ENCODE peak calls at places on chromosomes 4 and X, in ten cellular contexts. One of them, this sample, is unnamed.

GRCh38 chrX:45591650-45592049 is 391.0 kb upstream of the DIPK2B start:
- DNase-seq in endodermal cell: no peak
- DNase-seq in upper lobe of right lung: no peak
- DNase-seq in body of pancreas: no peak
- DNase-seq in uterus: no peak
- DNase-seq in heart left ventricle: no peak
- DNase-seq in left ventricle myocardium inferior: no peak
- DNase-seq in RWPE2: no peak
- DNase-seq in stomach: no peak
- DNase-seq in lung: no peak
- DNase-seq in this sample: no peak

GRCh38 chr4:40515398-40516293 is 114.0 kb downstream of the RBM47 start:
- DNase-seq in endodermal cell: peak; percentile 61
- DNase-seq in upper lobe of right lung: no peak
- DNase-seq in body of pancreas: no peak
- DNase-seq in uterus: no peak
- DNase-seq in heart left ventricle: no peak
- DNase-seq in left ventricle myocardium inferior: no peak
- DNase-seq in RWPE2: no peak
- DNase-seq in stomach: peak; percentile 72
- DNase-seq in lung: peak; percentile 33
- DNase-seq in this sample: peak; percentile 91

GRCh38 chr4:20723463-20723862 is 23.2 kb downstream of the PACRGL start:
- DNase-seq in endodermal cell: no peak
- DNase-seq in upper lobe of right lung: no peak
- DNase-seq in body of pancreas: no peak
- DNase-seq in uterus: no peak
- DNase-seq in heart left ventricle: no peak
- DNase-seq in left ventricle myocardium inferior: no peak
- DNase-seq in RWPE2: no peak
- DNase-seq in stomach: no peak
- DNase-seq in lung: no peak
- DNase-seq in this sample: no peak

GRCh38 chr4:139142097-139142496 is 34.9 kb downstream of the ELF2 start:
- DNase-seq in endodermal cell: no peak
- DNase-seq in upper lobe of right lung: no peak
- DNase-seq in body of pancreas: no peak
- DNase-seq in uterus: no peak
- DNase-seq in heart left ventricle: no peak
- DNase-seq in left ventricle myocardium inferior: no peak
- DNase-seq in RWPE2: no peak
- DNase-seq in stomach: no peak
- DNase-seq in lung: no peak
- DNase-seq in this sample: no peak

GRCh38 chr4:65007841-65008439 is 598.7 kb upstream of the TECRL start:
- DNase-seq in endodermal cell: peak; percentile 65
- DNase-seq in upper lobe of right lung: no peak
- DNase-seq in body of pancreas: peak; percentile 24
- DNase-seq in uterus: no peak
- DNase-seq in heart left ventricle: no peak
- DNase-seq in left ventricle myocardium inferior: no peak
- DNase-seq in RWPE2: no peak
- DNase-seq in stomach: no peak
- DNase-seq in lung: no peak
- DNase-seq in this sample: peak; percentile 37

GRCh38 chr4:3411676-3412075 is 30.1 kb upstream of the HGFAC start:
- DNase-seq in endodermal cell: peak; percentile 43
- DNase-seq in upper lobe of right lung: peak; percentile 42
- DNase-seq in body of pancreas: no peak
- DNase-seq in uterus: peak; percentile 10
- DNase-seq in heart left ventricle: no peak
- DNase-seq in left ventricle myocardium inferior: no peak
- DNase-seq in RWPE2: peak; percentile 35
- DNase-seq in stomach: no peak
- DNase-seq in lung: no peak
- DNase-seq in this sample: peak; percentile 11

GRCh38 chr4:32002037-32002747 is 1282.0 kb downstream of the PCDH7 start:
- DNase-seq in endodermal cell: no peak
- DNase-seq in upper lobe of right lung: no peak
- DNase-seq in body of pancreas: no peak
- DNase-seq in uterus: no peak
- DNase-seq in heart left ventricle: no peak
- DNase-seq in left ventricle myocardium inferior: no peak
- DNase-seq in RWPE2: no peak
- DNase-seq in stomach: no peak
- DNase-seq in lung: no peak
- DNase-seq in this sample: no peak

GRCh38 chrX:19793471-19793870 is 93.9 kb downstream of the SH3KBP1 start:
- DNase-seq in endodermal cell: no peak
- DNase-seq in upper lobe of right lung: no peak
- DNase-seq in body of pancreas: no peak
- DNase-seq in uterus: no peak
- DNase-seq in heart left ventricle: no peak
- DNase-seq in left ventricle myocardium inferior: no peak
- DNase-seq in RWPE2: no peak
- DNase-seq in stomach: no peak
- DNase-seq in lung: no peak
- DNase-seq in this sample: no peak

GRCh38 chr4:47703964-47704363 is 133.9 kb downstream of the CORIN start:
- DNase-seq in endodermal cell: no peak
- DNase-seq in upper lobe of right lung: no peak
- DNase-seq in body of pancreas: no peak
- DNase-seq in uterus: no peak
- DNase-seq in heart left ventricle: no peak
- DNase-seq in left ventricle myocardium inferior: no peak
- DNase-seq in RWPE2: no peak
- DNase-seq in stomach: no peak
- DNase-seq in lung: no peak
- DNase-seq in this sample: no peak

GRCh38 chrX:15749642-15750610 is 11.9 kb downstream of the CA5B start:
- DNase-seq in endodermal cell: no peak
- DNase-seq in upper lobe of right lung: no peak
- DNase-seq in body of pancreas: no peak
- DNase-seq in uterus: no peak
- DNase-seq in heart left ventricle: peak; percentile 21
- DNase-seq in left ventricle myocardium inferior: peak; percentile 16
- DNase-seq in RWPE2: no peak
- DNase-seq in stomach: peak; percentile 31
- DNase-seq in lung: no peak
- DNase-seq in this sample: no peak

GRCh38 chr4:185183622-185184281 is 20.0 kb downstream of the CFAP97 start:
- DNase-seq in endodermal cell: peak; percentile 84
- DNase-seq in upper lobe of right lung: no peak
- DNase-seq in body of pancreas: peak; percentile 89
- DNase-seq in uterus: peak; percentile 66
- DNase-seq in heart left ventricle: peak; percentile 85
- DNase-seq in left ventricle myocardium inferior: peak; percentile 53
- DNase-seq in RWPE2: no peak
- DNase-seq in stomach: peak; percentile 90
- DNase-seq in lung: peak; percentile 84
- DNase-seq in this sample: peak; percentile 62

GRCh38 chrX:23394421-23394820 is 59.8 kb downstream of the PTCHD1 start:
- DNase-seq in endodermal cell: no peak
- DNase-seq in upper lobe of right lung: no peak
- DNase-seq in body of pancreas: peak; percentile 48
- DNase-seq in uterus: no peak
- DNase-seq in heart left ventricle: peak; percentile 17
- DNase-seq in left ventricle myocardium inferior: no peak
- DNase-seq in RWPE2: no peak
- DNase-seq in stomach: peak; percentile 53
- DNase-seq in lung: peak; percentile 38
- DNase-seq in this sample: no peak

GRCh38 chr4:176949022-176949421 is 156.3 kb upstream of the VEGFC start:
- DNase-seq in endodermal cell: no peak
- DNase-seq in upper lobe of right lung: peak; percentile 62
- DNase-seq in body of pancreas: no peak
- DNase-seq in uterus: no peak
- DNase-seq in heart left ventricle: no peak
- DNase-seq in left ventricle myocardium inferior: peak; percentile 17
- DNase-seq in RWPE2: no peak
- DNase-seq in stomach: no peak
- DNase-seq in lung: peak; percentile 42
- DNase-seq in this sample: no peak

GRCh38 chrX:154350429-154351182 is 23.8 kb downstream of the FLNA start:
- DNase-seq in endodermal cell: no peak
- DNase-seq in upper lobe of right lung: no peak
- DNase-seq in body of pancreas: no peak
- DNase-seq in uterus: no peak
- DNase-seq in heart left ventricle: no peak
- DNase-seq in left ventricle myocardium inferior: no peak
- DNase-seq in RWPE2: no peak
- DNase-seq in stomach: no peak
- DNase-seq in lung: no peak
- DNase-seq in this sample: no peak

GRCh38 chrX:40130207-40130606 is 32.4 kb upstream of the BCOR start:
- DNase-seq in endodermal cell: no peak
- DNase-seq in upper lobe of right lung: no peak
- DNase-seq in body of pancreas: no peak
- DNase-seq in uterus: peak; percentile 23
- DNase-seq in heart left ventricle: no peak
- DNase-seq in left ventricle myocardium inferior: no peak
- DNase-seq in RWPE2: no peak
- DNase-seq in stomach: no peak
- DNase-seq in lung: no peak
- DNase-seq in this sample: no peak

DNA sequence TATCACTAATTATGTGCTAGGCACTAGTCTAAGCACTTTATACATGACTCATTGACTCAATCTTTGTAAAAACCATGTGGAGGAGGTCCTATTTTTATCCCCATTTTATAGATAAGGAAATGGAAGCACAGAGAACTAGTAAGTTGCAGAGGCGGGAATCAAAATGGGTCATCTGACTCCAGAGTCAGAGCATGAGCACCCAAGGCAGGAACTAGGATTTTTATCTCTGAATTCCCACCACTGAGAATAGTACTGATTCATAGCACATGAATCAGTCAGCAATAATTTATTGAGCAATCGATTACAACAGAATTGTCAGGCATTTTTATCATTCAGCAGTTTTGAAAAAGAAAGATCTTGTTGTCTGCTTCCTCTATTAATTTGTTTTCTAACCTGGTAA is 19.3 kb downstream of the SCARB2 start:
- DNase-seq in endodermal cell: no peak
- DNase-seq in upper lobe of right lung: no peak
- DNase-seq in body of pancreas: no peak
- DNase-seq in uterus: no peak
- DNase-seq in heart left ventricle: no peak
- DNase-seq in left ventricle myocardium inferior: no peak
- DNase-seq in RWPE2: no peak
- DNase-seq in stomach: no peak
- DNase-seq in lung: no peak
- DNase-seq in this sample: no peak
- H3K4me1 ChIP-seq in endodermal cell: no peaks in the 10 kb centered on the region
- H3K4me1 ChIP-seq in upper lobe of right lung: peaks cover 70% of the 10 kb centered on the region
- H3K4me1 ChIP-seq in body of pancreas: peaks cover 72% of the 10 kb centered on the region
- H3K4me1 ChIP-seq in uterus: peaks cover 13% of the 10 kb centered on the region
- H3K4me1 ChIP-seq in heart left ventricle: peaks cover 26% of the 10 kb centered on the region
- H3K4me1 ChIP-seq in left ventricle myocardium inferior: peaks cover 79% of the 10 kb centered on the region
- H3K4me1 ChIP-seq in RWPE2: peaks cover 41% of the 10 kb centered on the region
- H3K4me1 ChIP-seq in stomach: peaks cover 65% of the 10 kb centered on the region
- H3K4me1 ChIP-seq in lung: peaks cover 29% of the 10 kb centered on the region
- H3K4me1 ChIP-seq in this sample: peaks cover 5% of the 10 kb centered on the region

DNA sequence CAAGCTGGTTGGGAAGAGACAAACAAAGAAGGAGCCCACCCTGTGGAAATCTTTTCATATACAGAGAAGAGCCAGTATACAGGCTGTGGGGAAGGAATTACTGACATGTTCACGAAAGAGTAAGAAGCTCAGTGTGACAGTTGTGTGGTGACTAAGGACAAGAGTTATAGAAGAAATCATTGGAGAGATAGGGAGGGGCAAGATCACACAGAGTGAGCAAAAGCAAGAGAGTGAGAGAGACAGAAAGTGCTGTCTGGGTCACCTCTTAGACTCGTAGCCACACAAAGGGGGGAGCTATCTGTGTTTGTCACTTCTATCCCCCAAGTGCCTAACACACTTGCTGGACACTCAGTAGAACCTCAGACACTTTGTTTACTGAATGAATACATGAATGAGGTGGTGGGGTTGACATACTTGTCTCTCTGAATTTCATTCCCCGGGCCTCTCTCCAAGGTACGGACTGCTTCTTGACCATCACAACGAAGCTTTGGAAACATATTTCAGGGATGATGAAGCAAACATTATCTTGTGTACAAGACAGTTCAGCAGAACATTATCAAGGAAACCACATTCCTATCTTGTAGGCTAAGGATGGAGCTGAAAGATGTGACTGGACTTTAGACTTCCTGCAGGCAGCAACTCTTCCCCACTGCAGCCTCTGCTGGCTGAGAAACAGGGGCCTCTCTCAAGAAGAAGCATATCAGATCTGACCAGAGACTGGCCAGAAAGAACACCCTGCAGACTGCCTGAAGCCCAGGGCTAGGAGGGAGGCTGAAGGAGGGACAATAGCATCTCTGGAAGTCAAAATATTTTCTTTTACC is 168.2 kb downstream of the AMELX start:
- DNase-seq in endodermal cell: no peak
- DNase-seq in upper lobe of right lung: no peak
- DNase-seq in body of pancreas: no peak
- DNase-seq in uterus: no peak
- DNase-seq in heart left ventricle: no peak
- DNase-seq in left ventricle myocardium inferior: no peak
- DNase-seq in RWPE2: no peak
- DNase-seq in stomach: no peak
- DNase-seq in lung: no peak
- DNase-seq in this sample: peak; percentile 79
- TF ChIP-seq CTCF in endodermal cell: no peak
- TF ChIP-seq CTCF in upper lobe of right lung: no peak
- TF ChIP-seq CTCF in body of pancreas: no peak
- TF ChIP-seq CTCF in uterus: no peak
- TF ChIP-seq CTCF in heart left ventricle: no peak
- TF ChIP-seq CTCF in left ventricle myocardium inferior: no peak
- TF ChIP-seq CTCF in RWPE2: no peak
- TF ChIP-seq CTCF in stomach: no peak
- TF ChIP-seq CTCF in lung: no peak
- TF ChIP-seq CTCF in this sample: no peak

GRCh38 chr4:1340181-1340747 is 6.7 kb upstream of the UVSSA start:
- DNase-seq in endodermal cell: no peak
- DNase-seq in upper lobe of right lung: no peak
- DNase-seq in body of pancreas: no peak
- DNase-seq in uterus: no peak
- DNase-seq in heart left ventricle: no peak
- DNase-seq in left ventricle myocardium inferior: no peak
- DNase-seq in RWPE2: no peak
- DNase-seq in stomach: no peak
- DNase-seq in lung: no peak
- DNase-seq in this sample: no peak
- H3K36me3 ChIP-seq in endodermal cell: peaks cover 43% of the 10 kb centered on the region
- H3K36me3 ChIP-seq in upper lobe of right lung: peaks cover 56% of the 10 kb centered on the region
- H3K36me3 ChIP-seq in body of pancreas: no peaks in the 10 kb centered on the region
- H3K36me3 ChIP-seq in uterus: no peaks in the 10 kb centered on the region
- H3K36me3 ChIP-seq in heart left ventricle: peaks cover 16% of the 10 kb centered on the region
- H3K36me3 ChIP-seq in left ventricle myocardium inferior: peaks cover 55% of the 10 kb centered on the region
- H3K36me3 ChIP-seq in RWPE2: peaks cover 55% of the 10 kb centered on the region
- H3K36me3 ChIP-seq in stomach: peaks cover 44% of the 10 kb centered on the region
- H3K36me3 ChIP-seq in lung: peaks cover 49% of the 10 kb centered on the region
- H3K36me3 ChIP-seq in this sample: peaks cover 5% of the 10 kb centered on the region

DNA sequence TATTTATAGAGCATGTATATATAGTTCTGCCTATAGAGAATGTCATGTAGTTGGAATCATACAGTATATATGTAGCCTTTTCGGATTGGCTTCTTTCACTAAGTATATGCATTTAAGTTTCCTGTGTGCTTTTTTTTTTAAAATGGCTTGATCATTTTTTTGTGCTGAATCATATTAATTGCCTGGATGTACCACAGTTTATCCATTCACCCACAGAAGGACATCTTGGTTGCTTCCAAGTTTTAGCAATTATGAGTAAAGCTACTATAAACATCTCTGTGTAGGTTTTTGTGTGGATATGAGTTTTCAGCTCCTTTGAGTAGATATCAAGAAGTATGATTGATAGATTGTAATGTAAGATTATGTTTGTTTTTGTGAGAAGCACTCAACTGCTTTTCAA is 23.8 kb downstream of the PTTG2 start:
- DNase-seq in endodermal cell: no peak
- DNase-seq in upper lobe of right lung: no peak
- DNase-seq in body of pancreas: no peak
- DNase-seq in uterus: no peak
- DNase-seq in heart left ventricle: no peak
- DNase-seq in left ventricle myocardium inferior: no peak
- DNase-seq in RWPE2: no peak
- DNase-seq in stomach: no peak
- DNase-seq in lung: no peak
- DNase-seq in this sample: no peak
- H3K4me1 ChIP-seq in endodermal cell: peaks cover 17% of the 10 kb centered on the region
- H3K4me1 ChIP-seq in upper lobe of right lung: peaks cover 11% of the 10 kb centered on the region
- H3K4me1 ChIP-seq in body of pancreas: peaks cover 38% of the 10 kb centered on the region
- H3K4me1 ChIP-seq in uterus: peaks cover under 1% of the 10 kb centered on the region
- H3K4me1 ChIP-seq in heart left ventricle: no peaks in the 10 kb centered on the region
- H3K4me1 ChIP-seq in left ventricle myocardium inferior: peaks cover 83% of the 10 kb centered on the region
- H3K4me1 ChIP-seq in RWPE2: peaks cover 15% of the 10 kb centered on the region
- H3K4me1 ChIP-seq in stomach: peaks cover 66% of the 10 kb centered on the region
- H3K4me1 ChIP-seq in lung: peaks cover 5% of the 10 kb centered on the region
- H3K4me1 ChIP-seq in this sample: peaks cover 16% of the 10 kb centered on the region

This sample was measured in Caco-2.